ENCODE peak calls at places on chromosome 21, in five cellular contexts. Y is ecto neural progenitor cell, S is H4, E is NCI-H510A treated with DMSO at 0.1 percent for 48 hours, V is foreskin fibroblast. M is an unnamed sample.

GRCh38 chr21:36854391-36854790 is 112.1 kb downstream of the HLCS start:
- DNase-seq in E (peak), Y (peak), V (peak), S (no peak), M (peak)

GRCh38 chr21:37665230-37666024 is 250.8 kb downstream of the KCNJ6 start:
- DNase-seq in Y (no peak), V (peak), S (no peak), E (no peak), M (no peak)

GRCh38 chr21:42737969-42738590 is 84.7 kb downstream of the PDE9A start:
- DNase-seq in Y (no peak), S (no peak), V (no peak), E (no peak), M (no peak)

GRCh38 chr21:26961704-26962103 is 5.2 kb downstream of the ADAMTS5 start:
- DNase-seq in Y (no peak), E (no peak), V (peak), S (no peak), M (no peak)

GRCh38 chr21:29114765-29115164 is 15.7 kb upstream of the MAP3K7CL start:
- DNase-seq in Y (no peak), S (peak), V (peak), E (no peak), M (no peak)

GRCh38 chr21:17512245-17513213 is at the start of gene CXADR:
- DNase-seq in Y (peak), V (peak), S (peak), E (peak), M (peak)

GRCh38 chr21:29172282-29172681 is 41.8 kb downstream of the MAP3K7CL start:
- DNase-seq in S (no peak), E (no peak), Y (no peak), V (no peak), M (no peak)

GRCh38 chr21:32727478-32727727 is 410 bp downstream of the SYNJ1 start:
- DNase-seq in V (no peak), Y (no peak), E (no peak), S (no peak), M (no peak)

GRCh38 chr21:39052718-39053117 is 130.5 kb downstream of the PSMG1 start:
- DNase-seq in E (no peak), S (no peak), Y (no peak), V (no peak), M (no peak)

GRCh38 chr21:27168084-27168483 is 201.2 kb upstream of the ADAMTS5 start:
- DNase-seq in S (no peak), E (no peak), Y (no peak), V (peak), M (no peak)

GRCh38 chr21:33734818-33735217 is 92.5 kb downstream of the ITSN1 start:
- DNase-seq in Y (no peak), S (no peak), E (no peak), V (no peak), M (no peak)

GRCh38 chr21:42575111-42575510 is 61.5 kb downstream of the SLC37A1 start:
- DNase-seq in S (no peak), Y (no peak), E (no peak), V (no peak), M (no peak)